ENCODE peak calls at places on chromosomes 16 and 17, in ten cellular contexts. Y is H9; L is BE2C; Z is NCI-H2081; P is T-cell; U is GM06990; J is putamen; F is AG09319; S is heart left ventricle; M is effector CD4-positive, alpha-beta T cell. T is an unnamed sample.

GRCh38 chr16:20114356-20114755 is 40.7 kb upstream of the GPR139 start:
- DNase-seq in Y (no peak), L (no peak), Z (no peak), P (no peak), U (no peak), J (no peak), F (no peak), S (no peak), M (no peak), T (no peak)

GRCh38 chr16:12455287-12455798 is 348.3 kb downstream of the CPPED1 start:
- DNase-seq in Y (peak), L (peak), Z (peak), P (no peak), U (peak), J (peak), F (peak), S (peak), M (no peak), T (peak)

GRCh38 chr16:71297252-71297651 is 8.1 kb upstream of the CMTR2 start:
- DNase-seq in Y (no peak), L (peak), Z (no peak), P (no peak), U (no peak), J (no peak), F (no peak), S (no peak), M (no peak), T (no peak)

GRCh38 chr17:14294876-14295275 is 6.0 kb upstream of the HS3ST3B1 start:
- DNase-seq in Y (peak), L (no peak), Z (no peak), P (no peak), U (no peak), J (no peak), F (no peak), S (no peak), M (no peak), T (no peak)

GRCh38 chr16:79408355-79408754 is 192.2 kb downstream of the MAF start:
- DNase-seq in Y (no peak), L (no peak), Z (no peak), P (no peak), U (no peak), J (no peak), F (no peak), S (no peak), M (no peak), T (no peak)

GRCh38 chr17:33125552-33125950 is 133.9 kb downstream of the SPACA3 start:
- DNase-seq in Y (no peak), L (no peak), Z (no peak), P (no peak), U (no peak), J (no peak), F (no peak), S (no peak), M (no peak), T (no peak)

GRCh38 chr16:57235128-57236092 is 9.6 kb upstream of the ARL2BP start:
- DNase-seq in Y (no peak), L (no peak), Z (peak), P (no peak), U (peak), J (no peak), F (no peak), S (no peak), M (no peak), T (no peak)

GRCh38 chr17:64326420-64327054 is 63.5 kb upstream of the TEX2 start:
- DNase-seq in Y (no peak), L (peak), Z (no peak), P (no peak), U (no peak), J (no peak), F (peak), S (peak), M (no peak), T (no peak)

GRCh38 chr17:10821770-10822169 is 16.1 kb downstream of the PIRT start:
- DNase-seq in Y (no peak), L (no peak), Z (no peak), P (no peak), U (no peak), J (no peak), F (no peak), S (no peak), M (no peak), T (no peak)

GRCh38 chr17:64739316-64740058 is 77.4 kb upstream of the SMURF2 start:
- DNase-seq in Y (peak), L (no peak), Z (no peak), P (no peak), U (no peak), J (no peak), F (no peak), S (no peak), M (no peak), T (peak)

GRCh38 chr16:64133396-64133795 is 988.5 kb downstream of the CDH11 start:
- DNase-seq in Y (no peak), L (no peak), Z (no peak), P (no peak), U (no peak), J (peak), F (no peak), S (no peak), M (no peak), T (no peak)

GRCh38 chr17:39283896-39284295 is 58.2 kb upstream of the STAC2 start:
- DNase-seq in Y (no peak), L (no peak), Z (no peak), P (no peak), U (no peak), J (no peak), F (no peak), S (no peak), M (no peak), T (no peak)

GRCh38 chr17:73211745-73212144 is 18.9 kb downstream of the COG1 start:
- DNase-seq in Y (no peak), L (no peak), Z (no peak), P (peak), U (no peak), J (no peak), F (no peak), S (no peak), M (peak), T (no peak)

GRCh38 chr16:87172632-87173031 is 144.6 kb downstream of the C16orf95 start:
- DNase-seq in Y (no peak), L (no peak), Z (no peak), P (no peak), U (no peak), J (no peak), F (no peak), S (no peak), M (no peak), T (no peak)

GRCh38 chr16:28192811-28193529 is 18.8 kb downstream of the XPO6 start:
- DNase-seq in Y (no peak), L (no peak), Z (no peak), P (peak), U (peak), J (no peak), F (no peak), S (no peak), M (peak), T (no peak)

GRCh38 chr17:59651346-59651745 is 31.7 kb downstream of the CLTC start:
- DNase-seq in Y (no peak), L (no peak), Z (no peak), P (no peak), U (no peak), J (no peak), F (no peak), S (no peak), M (no peak), T (no peak)

GRCh38 chr17:9755083-9755482 is 36.3 kb downstream of the DHRS7C start:
- DNase-seq in Y (no peak), L (no peak), Z (no peak), P (no peak), U (no peak), J (no peak), F (no peak), S (no peak), M (no peak), T (no peak)

GRCh38 chr17:74024871-74025531 is 178.5 kb upstream of the RPL38 start:
- DNase-seq in Y (no peak), L (no peak), Z (no peak), P (no peak), U (no peak), J (no peak), F (no peak), S (no peak), M (no peak), T (no peak)

GRCh38 chr16:84239910-84240309 is at the start of gene KCNG4:
- DNase-seq in Y (no peak), L (peak), Z (no peak), P (no peak), U (no peak), J (no peak), F (no peak), S (no peak), M (no peak), T (no peak)

GRCh38 chr16:86490859-86491642 is 19.3 kb upstream of the FOXF1 start:
- DNase-seq in Y (no peak), L (no peak), Z (no peak), P (no peak), U (no peak), J (peak), F (peak), S (no peak), M (no peak), T (no peak)

GRCh38 chr16:72664122-72664479 is 383.8 kb downstream of the ZFHX3 start:
- DNase-seq in Y (no peak), L (no peak), Z (no peak), P (no peak), U (no peak), J (no peak), F (no peak), S (no peak), M (no peak), T (no peak)

T was measured in endothelial cell.